ENCODE peak calls at places on chromosomes 12 and 14, in eight cellular contexts. One of them, this sample, is unnamed.

GRCh38 chr12:119556830-119557229 is 36.7 kb upstream of the TMEM233 start:
- DNase-seq in HCT116: no peak
- DNase-seq in tibial nerve: no peak
- DNase-seq in body of pancreas: no peak
- DNase-seq in IMR-90: no peak
- DNase-seq in H54: no peak
- DNase-seq in HepG2: no peak
- DNase-seq in A549: no peak
- DNase-seq in this sample: no peak

GRCh38 chr14:96167224-96168148 is 37.2 kb upstream of the BDKRB2 start:
- DNase-seq in HCT116: no peak
- DNase-seq in tibial nerve: no peak
- DNase-seq in body of pancreas: no peak
- DNase-seq in IMR-90: peak
- DNase-seq in H54: peak
- DNase-seq in HepG2: no peak
- DNase-seq in A549: peak
- DNase-seq in this sample: no peak

GRCh38 chr12:96516472-96517417 is 27.4 kb downstream of the CFAP54 start:
- DNase-seq in HCT116: peak
- DNase-seq in tibial nerve: peak
- DNase-seq in body of pancreas: peak
- DNase-seq in IMR-90: peak
- DNase-seq in H54: peak
- DNase-seq in HepG2: peak
- DNase-seq in A549: peak
- DNase-seq in this sample: peak

GRCh38 chr14:76985021-76985420 is 43.5 kb downstream of the IRF2BPL start:
- DNase-seq in HCT116: no peak
- DNase-seq in tibial nerve: no peak
- DNase-seq in body of pancreas: no peak
- DNase-seq in IMR-90: peak
- DNase-seq in H54: no peak
- DNase-seq in HepG2: peak
- DNase-seq in A549: no peak
- DNase-seq in this sample: no peak

GRCh38 chr14:94423465-94424056 is 29.0 kb downstream of the SERPINA11 start:
- DNase-seq in HCT116: peak
- DNase-seq in tibial nerve: peak
- DNase-seq in body of pancreas: peak
- DNase-seq in IMR-90: peak
- DNase-seq in H54: peak
- DNase-seq in HepG2: peak
- DNase-seq in A549: peak
- DNase-seq in this sample: peak

GRCh38 chr14:62409909-62410308 is 635.3 kb downstream of the KCNH5 start:
- DNase-seq in HCT116: no peak
- DNase-seq in tibial nerve: no peak
- DNase-seq in body of pancreas: no peak
- DNase-seq in IMR-90: peak
- DNase-seq in H54: no peak
- DNase-seq in HepG2: no peak
- DNase-seq in A549: no peak
- DNase-seq in this sample: no peak

GRCh38 chr12:89472508-89472907 is 52.1 kb downstream of the GALNT4 start:
- DNase-seq in HCT116: no peak
- DNase-seq in tibial nerve: no peak
- DNase-seq in body of pancreas: no peak
- DNase-seq in IMR-90: peak
- DNase-seq in H54: no peak
- DNase-seq in HepG2: no peak
- DNase-seq in A549: no peak
- DNase-seq in this sample: no peak

GRCh38 chr12:57610553-57611115 is 601 bp upstream of the ARHGEF25 start:
- DNase-seq in HCT116: no peak
- DNase-seq in tibial nerve: no peak
- DNase-seq in body of pancreas: peak
- DNase-seq in IMR-90: no peak
- DNase-seq in H54: no peak
- DNase-seq in HepG2: no peak
- DNase-seq in A549: no peak
- DNase-seq in this sample: peak

GRCh38 chr14:37588667-37588955 is 6.4 kb downstream of the FOXA1 start:
- DNase-seq in HCT116: no peak
- DNase-seq in tibial nerve: no peak
- DNase-seq in body of pancreas: no peak
- DNase-seq in IMR-90: no peak
- DNase-seq in H54: no peak
- DNase-seq in HepG2: peak
- DNase-seq in A549: no peak
- DNase-seq in this sample: no peak

GRCh38 chr12:100706029-100706428 is 88.5 kb upstream of the ANO4 start:
- DNase-seq in HCT116: peak
- DNase-seq in tibial nerve: no peak
- DNase-seq in body of pancreas: no peak
- DNase-seq in IMR-90: peak
- DNase-seq in H54: no peak
- DNase-seq in HepG2: no peak
- DNase-seq in A549: no peak
- DNase-seq in this sample: no peak

GRCh38 chr12:78421011-78421410 is 443.6 kb upstream of the SYT1 start:
- DNase-seq in HCT116: no peak
- DNase-seq in tibial nerve: no peak
- DNase-seq in body of pancreas: no peak
- DNase-seq in IMR-90: peak
- DNase-seq in H54: no peak
- DNase-seq in HepG2: no peak
- DNase-seq in A549: no peak
- DNase-seq in this sample: no peak

GRCh38 chr12:69070319-69071090 is 137.5 kb upstream of the CPM start:
- DNase-seq in HCT116: peak
- DNase-seq in tibial nerve: peak
- DNase-seq in body of pancreas: peak
- DNase-seq in IMR-90: peak
- DNase-seq in H54: peak
- DNase-seq in HepG2: peak
- DNase-seq in A549: peak
- DNase-seq in this sample: peak

GRCh38 chr14:30445394-30445793 is 113.6 kb upstream of the G2E3 start:
- DNase-seq in HCT116: no peak
- DNase-seq in tibial nerve: no peak
- DNase-seq in body of pancreas: peak
- DNase-seq in IMR-90: no peak
- DNase-seq in H54: no peak
- DNase-seq in HepG2: no peak
- DNase-seq in A549: no peak
- DNase-seq in this sample: no peak

GRCh38 chr12:90100619-90101018 is 392.0 kb upstream of the ATP2B1 start:
- DNase-seq in HCT116: no peak
- DNase-seq in tibial nerve: no peak
- DNase-seq in body of pancreas: no peak
- DNase-seq in IMR-90: no peak
- DNase-seq in H54: no peak
- DNase-seq in HepG2: no peak
- DNase-seq in A549: no peak
- DNase-seq in this sample: no peak

GRCh38 chr14:95943699-95944098 is 67.1 kb downstream of the TUNAR start:
- DNase-seq in HCT116: no peak
- DNase-seq in tibial nerve: no peak
- DNase-seq in body of pancreas: no peak
- DNase-seq in IMR-90: no peak
- DNase-seq in H54: no peak
- DNase-seq in HepG2: no peak
- DNase-seq in A549: no peak
- DNase-seq in this sample: no peak

GRCh38 chr12:130993759-130994670 is 40.3 kb downstream of the ADGRD1 start:
- DNase-seq in HCT116: no peak
- DNase-seq in tibial nerve: no peak
- DNase-seq in body of pancreas: no peak
- DNase-seq in IMR-90: no peak
- DNase-seq in H54: no peak
- DNase-seq in HepG2: no peak
- DNase-seq in A549: peak
- DNase-seq in this sample: no peak

DNA sequence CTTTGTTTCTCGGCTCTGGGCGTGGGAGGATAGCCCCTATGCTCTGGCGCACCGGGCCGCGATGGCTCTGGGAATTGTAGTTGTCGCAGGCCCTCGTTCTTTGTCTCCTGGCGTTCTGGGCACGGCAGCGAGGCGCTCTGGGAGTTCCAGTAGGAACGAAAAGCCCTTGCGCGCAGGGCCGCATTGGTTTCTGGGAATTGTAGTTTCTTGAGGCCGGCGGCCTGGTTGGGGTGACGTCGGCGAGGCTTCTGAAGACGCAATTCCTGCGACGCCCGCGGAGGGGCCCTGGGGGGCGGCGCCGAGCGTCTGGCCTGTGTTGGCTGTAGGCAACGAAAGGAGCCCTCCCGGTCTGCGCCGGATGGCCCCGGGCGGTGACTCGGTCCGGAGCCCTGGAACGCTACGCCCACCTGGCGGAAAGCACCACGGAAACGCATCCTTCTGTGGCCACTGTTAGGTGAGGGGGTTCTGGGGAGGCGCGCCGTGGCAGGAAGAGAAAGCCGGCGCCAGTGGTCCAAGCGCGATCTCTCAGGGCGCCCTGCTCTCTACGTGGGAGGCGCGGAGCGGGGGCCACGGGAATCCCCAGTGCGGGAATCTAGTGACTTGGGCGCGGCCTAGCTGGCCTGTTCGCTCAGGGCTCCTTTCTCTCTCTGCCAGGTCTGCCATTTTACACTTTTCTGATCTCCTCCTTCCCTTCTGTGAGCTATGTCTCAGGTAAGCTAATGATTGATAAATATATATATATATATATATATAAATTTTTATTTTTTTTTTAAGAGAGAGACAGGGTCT is at the start of gene ZNF140:
- DNase-seq in HCT116: no peak
- DNase-seq in tibial nerve: peak
- DNase-seq in body of pancreas: peak
- DNase-seq in IMR-90: peak
- DNase-seq in H54: peak
- DNase-seq in HepG2: peak
- DNase-seq in A549: peak
- DNase-seq in this sample: peak
- TF ChIP-seq POLR2A in HCT116: no peak
- TF ChIP-seq POLR2A in tibial nerve: no peak
- TF ChIP-seq POLR2A in body of pancreas: peak
- TF ChIP-seq POLR2A in IMR-90: peak
- TF ChIP-seq POLR2A in H54: peak
- TF ChIP-seq POLR2A in HepG2: no peak
- TF ChIP-seq POLR2A in A549: peak
- TF ChIP-seq POLR2A in this sample: peak

GRCh38 chr14:24887623-24888304 is 162.2 kb downstream of the STXBP6 start:
- DNase-seq in HCT116: no peak
- DNase-seq in tibial nerve: no peak
- DNase-seq in body of pancreas: no peak
- DNase-seq in IMR-90: peak
- DNase-seq in H54: no peak
- DNase-seq in HepG2: no peak
- DNase-seq in A549: no peak
- DNase-seq in this sample: no peak
- TF ChIP-seq POLR2A in HCT116: no peak
- TF ChIP-seq POLR2A in tibial nerve: no peak
- TF ChIP-seq POLR2A in body of pancreas: no peak
- TF ChIP-seq POLR2A in IMR-90: no peak
- TF ChIP-seq POLR2A in H54: no peak
- TF ChIP-seq POLR2A in HepG2: no peak
- TF ChIP-seq POLR2A in A549: no peak
- TF ChIP-seq POLR2A in this sample: no peak

GRCh38 chr12:27780612-27781408 is 774 bp upstream of the MANSC4 start:
- DNase-seq in HCT116: no peak
- DNase-seq in tibial nerve: no peak
- DNase-seq in body of pancreas: peak
- DNase-seq in IMR-90: peak
- DNase-seq in H54: no peak
- DNase-seq in HepG2: peak
- DNase-seq in A549: peak
- DNase-seq in this sample: peak

GRCh38 chr12:27778206-27778605 is 1.8 kb upstream of the KLHL42 start:
- DNase-seq in HCT116: no peak
- DNase-seq in tibial nerve: no peak
- DNase-seq in body of pancreas: no peak
- DNase-seq in IMR-90: no peak
- DNase-seq in H54: no peak
- DNase-seq in HepG2: no peak
- DNase-seq in A549: no peak
- DNase-seq in this sample: no peak

GRCh38 chr12:27779416-27779815 is 617 bp upstream of the KLHL42 start:
- DNase-seq in HCT116: no peak
- DNase-seq in tibial nerve: no peak
- DNase-seq in body of pancreas: peak
- DNase-seq in IMR-90: no peak
- DNase-seq in H54: no peak
- DNase-seq in HepG2: peak
- DNase-seq in A549: peak
- DNase-seq in this sample: peak

GRCh38 chr12:27781680-27782079 is 1.6 kb upstream of the MANSC4 start:
- DNase-seq in HCT116: no peak
- DNase-seq in tibial nerve: no peak
- DNase-seq in body of pancreas: no peak
- DNase-seq in IMR-90: peak
- DNase-seq in H54: no peak
- DNase-seq in HepG2: no peak
- DNase-seq in A549: no peak
- DNase-seq in this sample: no peak

GRCh38 chr12:27779837-27780611 is at the start of the genes KLHL42 and MANSC4:
- DNase-seq in HCT116: no peak
- DNase-seq in tibial nerve: peak
- DNase-seq in body of pancreas: peak
- DNase-seq in IMR-90: peak
- DNase-seq in H54: peak
- DNase-seq in HepG2: peak
- DNase-seq in A549: peak
- DNase-seq in this sample: peak
- TF ChIP-seq POLR2A in HCT116: peak
- TF ChIP-seq POLR2A in tibial nerve: no peak
- TF ChIP-seq POLR2A in body of pancreas: peak
- TF ChIP-seq POLR2A in IMR-90: no peak
- TF ChIP-seq POLR2A in H54: peak
- TF ChIP-seq POLR2A in HepG2: peak
- TF ChIP-seq POLR2A in A549: peak
- TF ChIP-seq POLR2A in this sample: peak

DNA sequence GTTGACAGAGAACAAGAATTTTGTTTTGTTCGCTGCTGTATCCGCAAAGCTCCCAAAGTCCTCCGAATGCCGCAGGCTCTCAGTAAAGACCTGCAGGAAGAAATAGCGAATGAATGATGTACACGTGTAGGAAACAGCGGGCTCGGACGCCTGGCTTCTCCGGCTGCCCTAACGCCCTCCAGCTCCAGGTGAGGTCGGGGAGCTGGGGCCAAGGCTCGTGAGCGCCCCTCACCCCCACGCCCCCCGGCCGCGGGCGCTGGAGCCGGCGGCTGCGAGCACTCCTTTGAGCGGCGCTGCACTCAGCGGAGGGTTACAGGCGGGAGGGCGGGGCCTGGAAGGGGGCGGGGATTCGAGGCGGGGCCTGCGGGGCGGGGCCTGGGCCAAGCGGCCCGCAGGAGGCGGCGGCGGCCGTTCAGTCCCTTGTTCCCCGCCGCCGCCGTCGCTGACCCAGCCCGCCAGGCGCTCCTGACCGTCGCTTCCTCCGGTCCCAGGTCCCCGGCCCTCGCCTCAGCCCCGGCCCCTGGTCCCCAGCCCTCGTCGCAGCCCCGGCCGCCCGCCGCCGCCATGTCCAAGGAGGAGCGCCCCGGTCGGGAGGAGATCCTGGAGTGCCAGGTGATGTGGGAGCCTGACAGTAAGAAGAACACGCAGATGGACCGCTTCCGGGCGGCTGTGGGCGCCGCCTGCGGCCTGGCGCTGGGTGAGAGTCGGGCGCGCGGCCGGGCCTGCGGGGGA is at the start of gene AACS:
- DNase-seq in HCT116: peak
- DNase-seq in tibial nerve: peak
- DNase-seq in body of pancreas: peak
- DNase-seq in IMR-90: peak
- DNase-seq in H54: peak
- DNase-seq in HepG2: peak
- DNase-seq in A549: peak
- DNase-seq in this sample: peak
- TF ChIP-seq POLR2A in HCT116: peak
- TF ChIP-seq POLR2A in tibial nerve: no peak
- TF ChIP-seq POLR2A in body of pancreas: peak
- TF ChIP-seq POLR2A in IMR-90: peak
- TF ChIP-seq POLR2A in H54: peak
- TF ChIP-seq POLR2A in HepG2: peak
- TF ChIP-seq POLR2A in A549: peak
- TF ChIP-seq POLR2A in this sample: peak